ENCODE peak calls at places on chromosomes 13 and 19, in six cellular contexts. Y, Z, E, C, V and Q are unnamed samples.

GRCh38 chr19:44748426-44749254 is at the start of gene BCL3:
- DNase-seq in Y (peak; percentile 91), Z (peak; percentile 38), E (peak; percentile 86), C (peak; percentile 76), V (peak; percentile 66), Q (no peak)

GRCh38 chr13:94427313-94427712 is 52.2 kb downstream of the DCT start:
- DNase-seq in Y (no peak), Z (no peak), E (no peak), C (no peak), V (no peak), Q (no peak)

GRCh38 chr19:55546822-55547614 is 1.7 kb upstream of the SBK3 start:
- DNase-seq in Y (peak; percentile 81), Z (peak; percentile 59), E (peak; percentile 89), C (peak; percentile 91), V (no peak), Q (peak; percentile 59)

GRCh38 chr19:54096642-54097106 is 3.9 kb downstream of the OSCAR start:
- DNase-seq in Y (peak; percentile 58), Z (peak; percentile 20), E (no peak), C (no peak), V (peak; percentile 77), Q (no peak)

GRCh38 chr19:8392017-8392591 is 1.9 kb downstream of the RAB11B start:
- DNase-seq in Y (peak; percentile 59), Z (no peak), E (peak; percentile 48), C (peak; percentile 70), V (no peak), Q (no peak)

GRCh38 chr13:32454886-32455593 is 27.1 kb upstream of the N4BP2L1 start:
- DNase-seq in Y (no peak), Z (no peak), E (no peak), C (no peak), V (no peak), Q (no peak)

GRCh38 chr13:90800082-90800746 is 547.3 kb upstream of the MIR17HG start:
- DNase-seq in Y (peak; percentile 61), Z (no peak), E (peak; percentile 61), C (peak; percentile 48), V (no peak), Q (no peak)

GRCh38 chr19:782195-783043 is 14.8 kb upstream of the PTBP1 start:
- DNase-seq in Y (no peak), Z (peak; percentile 54), E (no peak), C (no peak), V (peak; percentile 86), Q (peak; percentile 79)

GRCh38 chr13:77729502-77730221 is 32.2 kb downstream of the SLAIN1 start:
- DNase-seq in Y (no peak), Z (no peak), E (no peak), C (no peak), V (no peak), Q (no peak)

GRCh38 chr13:42893346-42893745 is 98.7 kb downstream of the EPSTI1 start:
- DNase-seq in Y (no peak), Z (peak; percentile 61), E (no peak), C (no peak), V (no peak), Q (peak; percentile 86)

GRCh38 chr13:79716191-79716590 is 235.2 kb downstream of the NDFIP2 start:
- DNase-seq in Y (no peak), Z (no peak), E (no peak), C (no peak), V (no peak), Q (no peak)

GRCh38 chr13:74904547-74904946 is 577.4 kb downstream of the TBC1D4 start:
- DNase-seq in Y (no peak), Z (no peak), E (no peak), C (no peak), V (no peak), Q (no peak)

GRCh38 chr19:50790365-50790825 is at the start of gene ACP4:
- DNase-seq in Y (no peak), Z (no peak), E (no peak), C (no peak), V (no peak), Q (no peak)

GRCh38 chr19:29492761-29493160 is 33.0 kb upstream of the VSTM2B start:
- DNase-seq in Y (no peak), Z (no peak), E (no peak), C (no peak), V (peak; percentile 34), Q (no peak)

GRCh38 chr19:56966225-56966696 is 125.7 kb upstream of the PEG3 start:
- DNase-seq in Y (no peak), Z (no peak), E (no peak), C (no peak), V (no peak), Q (no peak)

GRCh38 chr13:97113231-97114001 is 108.7 kb upstream of the MBNL2 start:
- DNase-seq in Y (no peak), Z (no peak), E (no peak), C (no peak), V (peak; percentile 54), Q (no peak)

GRCh38 chr13:32107474-32107873 is 75.9 kb downstream of the FRY start:
- DNase-seq in Y (no peak), Z (no peak), E (no peak), C (no peak), V (no peak), Q (no peak)

GRCh38 chr19:35596366-35596999 is 10.5 kb downstream of the PMIS2 start:
- DNase-seq in Y (no peak), Z (no peak), E (no peak), C (no peak), V (peak; percentile 64), Q (peak; percentile 16)

GRCh38 chr13:61880576-61881283 is 465.1 kb upstream of the PCDH20 start:
- DNase-seq in Y (no peak), Z (peak; percentile 52), E (no peak), C (no peak), V (peak; percentile 75), Q (peak; percentile 61)

GRCh38 chr19:34482380-34483250 is 1.1 kb downstream of the WTIP start:
- DNase-seq in Y (peak; percentile 62), Z (no peak), E (no peak), C (no peak), V (peak; percentile 80), Q (peak; percentile 27)

GRCh38 chr13:26075498-26075897 is 23.7 kb upstream of the SHISA2 start:
- DNase-seq in Y (no peak), Z (no peak), E (no peak), C (no peak), V (no peak), Q (no peak)

GRCh38 chr13:50810998-50811397 is 32.5 kb downstream of the DLEU7 start:
- DNase-seq in Y (no peak), Z (no peak), E (no peak), C (no peak), V (no peak), Q (no peak)

GRCh38 chr13:50801087-50801931 is 42.2 kb downstream of the DLEU7 start:
- DNase-seq in Y (no peak), Z (peak; percentile 64), E (no peak), C (peak; percentile 82), V (peak; percentile 88), Q (peak; percentile 82)

GRCh38 chr13:50809133-50810090 is 34.1 kb downstream of the DLEU7 start:
- DNase-seq in Y (no peak), Z (no peak), E (no peak), C (no peak), V (no peak), Q (no peak)

GRCh38 chr13:50810468-50810867 is 33.0 kb downstream of the DLEU7 start:
- DNase-seq in Y (no peak), Z (no peak), E (no peak), C (no peak), V (no peak), Q (no peak)

DNA sequence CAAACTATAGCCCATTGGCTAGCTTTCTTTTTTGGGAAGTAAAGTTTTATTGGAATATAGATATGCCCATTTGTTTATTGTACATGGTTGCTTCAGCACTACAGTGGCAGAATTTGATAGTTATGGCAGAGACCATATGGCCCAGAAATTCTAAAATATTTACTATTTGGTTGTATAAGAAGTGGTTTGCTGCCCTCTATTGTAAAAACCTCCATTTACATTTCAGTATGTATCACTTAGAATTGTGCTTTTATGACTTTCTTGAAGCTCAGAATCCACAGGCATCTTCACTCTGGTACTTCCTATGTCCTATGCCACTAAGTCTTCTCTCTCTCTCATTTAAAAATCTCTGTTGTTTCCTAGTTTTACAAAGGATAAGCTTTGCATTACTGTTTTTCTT is 37.7 kb downstream of the DLEU7 start:
- DNase-seq in Y (no peak), Z (peak; percentile 20), E (no peak), C (no peak), V (no peak), Q (peak; percentile 8)
- TF ChIP-seq CTCF in Y (no peak), Z (no peak), E (no peak), C (no peak), V (peak; percentile 57), Q (peak; percentile 17)

GRCh38 chr19:49210901-49211451 is 53.4 kb downstream of the TRPM4 start:
- DNase-seq in Y (no peak), Z (no peak), E (peak; percentile 48), C (no peak), V (no peak), Q (no peak)

GRCh38 chr19:49216076-49216475 is 58.5 kb downstream of the TRPM4 start:
- DNase-seq in Y (no peak), Z (peak; percentile 27), E (no peak), C (no peak), V (no peak), Q (peak; percentile 32)

GRCh38 chr19:49212302-49212701 is 54.7 kb downstream of the TRPM4 start:
- DNase-seq in Y (peak; percentile 6), Z (peak; percentile 42), E (no peak), C (no peak), V (no peak), Q (peak; percentile 77)

GRCh38 chr19:49214701-49215100 is 57.1 kb downstream of the TRPM4 start:
- DNase-seq in Y (peak; percentile 40), Z (no peak), E (no peak), C (no peak), V (no peak), Q (no peak)

DNA sequence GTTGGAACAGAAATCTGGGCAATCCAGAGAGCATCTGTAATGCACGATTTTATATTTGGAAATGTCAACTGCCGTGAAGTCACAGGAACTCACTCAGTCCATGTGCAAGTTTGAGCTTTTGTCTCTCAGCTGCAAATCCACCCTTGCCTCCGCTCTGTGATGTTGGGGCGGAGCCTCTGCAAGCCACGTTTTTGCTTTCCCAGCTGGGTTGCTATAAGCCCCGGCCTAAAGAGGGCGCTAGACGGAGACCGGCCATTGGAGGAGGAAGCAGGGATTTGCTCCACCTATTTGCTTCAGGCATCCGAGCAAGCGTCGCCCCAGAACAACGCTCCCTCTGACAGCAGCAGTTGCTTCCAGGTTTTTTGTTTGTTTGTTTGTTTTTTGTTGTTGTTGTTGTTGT is 56.2 kb downstream of the TRPM4 start:
- DNase-seq in Y (peak; percentile 39), Z (no peak), E (no peak), C (no peak), V (peak; percentile 77), Q (no peak)
- TF ChIP-seq CTCF in Y (no peak), Z (no peak), E (no peak), C (no peak), V (peak; percentile 48), Q (no peak)

GRCh38 chr19:17323973-17324327 is 10.7 kb downstream of the ANO8 start:
- DNase-seq in Y (no peak), Z (no peak), E (peak; percentile 70), C (no peak), V (peak; percentile 47), Q (no peak)
- TF ChIP-seq CTCF in Y (no peak), Z (no peak), E (no peak), C (no peak), V (no peak), Q (no peak)

DNA sequence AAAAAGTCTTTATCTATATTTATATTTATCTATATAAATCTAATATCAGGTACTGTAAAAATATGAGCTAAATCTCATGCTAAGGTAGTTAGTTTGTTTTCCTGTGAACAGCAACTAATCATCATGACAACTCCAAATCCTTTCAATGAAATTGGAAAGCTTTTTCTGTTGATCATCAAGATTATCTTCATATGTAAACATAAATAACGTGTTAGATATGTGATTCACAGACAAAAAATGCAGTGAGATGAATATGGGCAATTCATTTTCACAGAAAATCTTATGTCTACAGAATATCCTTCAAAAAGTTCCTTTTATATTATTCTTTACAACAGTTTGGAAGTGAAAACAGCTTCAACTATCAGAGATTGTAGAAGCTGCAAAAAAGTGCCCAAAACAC is 41.7 kb upstream of the EEF1AKMT1 start:
- DNase-seq in Y (no peak), Z (peak; percentile 39), E (no peak), C (no peak), V (no peak), Q (no peak)
- TF ChIP-seq CTCF in Y (no peak), Z (no peak), E (no peak), C (no peak), V (no peak), Q (no peak)